ENCODE peak calls at places on chromosomes 13 and 19, in four cellular contexts. One of them, this sample, is unnamed.
A peak's percentile ranks its signal among the peaks of the same experiment; 100 is the strongest.

GRCh38 chr19:51477343-51477742 is 996 bp upstream of the CEACAM18 start:
- DNase-seq in testis: no peak
- DNase-seq in transverse colon: no peak
- DNase-seq in gastrocnemius medialis: no peak
- DNase-seq in this sample: no peak

GRCh38 chr13:100491164-100491847 is 97.3 kb downstream of the GGACT start:
- DNase-seq in gastrocnemius medialis: peak; percentile 46
- DNase-seq in testis: no peak
- DNase-seq in transverse colon: no peak
- DNase-seq in this sample: no peak

GRCh38 chr13:73230714-73231113 is 171.9 kb downstream of the KLF5 start:
- DNase-seq in testis: no peak
- DNase-seq in transverse colon: no peak
- DNase-seq in gastrocnemius medialis: no peak
- DNase-seq in this sample: no peak

GRCh38 chr13:89740994-89741678 is 1606.4 kb upstream of the MIR17HG start:
- DNase-seq in transverse colon: no peak
- DNase-seq in testis: no peak
- DNase-seq in gastrocnemius medialis: no peak
- DNase-seq in this sample: no peak

GRCh38 chr13:59706101-59706976 is 457.4 kb downstream of the DIAPH3 start:
- DNase-seq in transverse colon: no peak
- DNase-seq in gastrocnemius medialis: no peak
- DNase-seq in testis: no peak
- DNase-seq in this sample: no peak

GRCh38 chr13:41503386-41503785 is 46.0 kb downstream of the RGCC start:
- DNase-seq in testis: no peak
- DNase-seq in transverse colon: no peak
- DNase-seq in gastrocnemius medialis: no peak
- DNase-seq in this sample: no peak

GRCh38 chr19:53158119-53158656 is 665 bp downstream of the ZNF347 start:
- DNase-seq in transverse colon: peak; percentile 39
- DNase-seq in testis: peak; percentile 48
- DNase-seq in gastrocnemius medialis: peak; percentile 12
- DNase-seq in this sample: peak; percentile 53

GRCh38 chr13:114045113-114045735 is 71.3 kb upstream of the C13orf46 start:
- DNase-seq in testis: no peak
- DNase-seq in gastrocnemius medialis: no peak
- DNase-seq in transverse colon: no peak
- DNase-seq in this sample: no peak

GRCh38 chr13:28046981-28047380 is 53.4 kb downstream of the FLT3 start:
- DNase-seq in testis: no peak
- DNase-seq in transverse colon: no peak
- DNase-seq in gastrocnemius medialis: no peak
- DNase-seq in this sample: no peak

GRCh38 chr19:48500830-48501445 is 10.7 kb downstream of the LMTK3 start:
- DNase-seq in testis: no peak
- DNase-seq in transverse colon: no peak
- DNase-seq in gastrocnemius medialis: no peak
- DNase-seq in this sample: no peak

GRCh38 chr19:10654610-10655456 is 687 bp downstream of the ILF3 start:
- DNase-seq in testis: peak; percentile 62
- DNase-seq in transverse colon: peak; percentile 52
- DNase-seq in gastrocnemius medialis: no peak
- DNase-seq in this sample: peak; percentile 43

GRCh38 chr19:4316940-4317339 is 12.5 kb downstream of the FSD1 start:
- DNase-seq in testis: no peak
- DNase-seq in gastrocnemius medialis: no peak
- DNase-seq in transverse colon: no peak
- DNase-seq in this sample: no peak

GRCh38 chr13:21445759-21446158 is 13.3 kb downstream of the ZDHHC20 start:
- DNase-seq in transverse colon: no peak
- DNase-seq in gastrocnemius medialis: no peak
- DNase-seq in testis: no peak
- DNase-seq in this sample: no peak

GRCh38 chr13:99656092-99656745 is 154.9 kb downstream of the TM9SF2 start:
- DNase-seq in testis: peak; percentile 92
- DNase-seq in transverse colon: peak; percentile 86
- DNase-seq in gastrocnemius medialis: peak; percentile 59
- DNase-seq in this sample: peak; percentile 84

GRCh38 chr13:101019126-101019525 is 344.5 kb upstream of the TMTC4 start:
- DNase-seq in transverse colon: no peak
- DNase-seq in testis: no peak
- DNase-seq in gastrocnemius medialis: no peak
- DNase-seq in this sample: no peak

GRCh38 chr19:14971474-14971873 is 8.2 kb downstream of the SLC1A6 start:
- DNase-seq in gastrocnemius medialis: no peak
- DNase-seq in testis: no peak
- DNase-seq in transverse colon: no peak
- DNase-seq in this sample: no peak

GRCh38 chr19:57438925-57439324 is 3.8 kb downstream of the ZNF749 start:
- DNase-seq in transverse colon: no peak
- DNase-seq in testis: no peak
- DNase-seq in gastrocnemius medialis: no peak
- DNase-seq in this sample: no peak

GRCh38 chr13:39655041-39655568 is 357 bp upstream of the COG6 start:
- DNase-seq in transverse colon: no peak
- DNase-seq in gastrocnemius medialis: no peak
- DNase-seq in testis: peak; percentile 50
- DNase-seq in this sample: no peak

GRCh38 chr13:41053384-41053826 is 7.9 kb upstream of the WBP4 start:
- DNase-seq in testis: no peak
- DNase-seq in gastrocnemius medialis: peak; percentile 52
- DNase-seq in transverse colon: no peak
- DNase-seq in this sample: no peak

GRCh38 chr13:47114030-47114429 is 217.2 kb upstream of the HTR2A start:
- DNase-seq in gastrocnemius medialis: no peak
- DNase-seq in testis: no peak
- DNase-seq in transverse colon: no peak
- DNase-seq in this sample: no peak

DNA sequence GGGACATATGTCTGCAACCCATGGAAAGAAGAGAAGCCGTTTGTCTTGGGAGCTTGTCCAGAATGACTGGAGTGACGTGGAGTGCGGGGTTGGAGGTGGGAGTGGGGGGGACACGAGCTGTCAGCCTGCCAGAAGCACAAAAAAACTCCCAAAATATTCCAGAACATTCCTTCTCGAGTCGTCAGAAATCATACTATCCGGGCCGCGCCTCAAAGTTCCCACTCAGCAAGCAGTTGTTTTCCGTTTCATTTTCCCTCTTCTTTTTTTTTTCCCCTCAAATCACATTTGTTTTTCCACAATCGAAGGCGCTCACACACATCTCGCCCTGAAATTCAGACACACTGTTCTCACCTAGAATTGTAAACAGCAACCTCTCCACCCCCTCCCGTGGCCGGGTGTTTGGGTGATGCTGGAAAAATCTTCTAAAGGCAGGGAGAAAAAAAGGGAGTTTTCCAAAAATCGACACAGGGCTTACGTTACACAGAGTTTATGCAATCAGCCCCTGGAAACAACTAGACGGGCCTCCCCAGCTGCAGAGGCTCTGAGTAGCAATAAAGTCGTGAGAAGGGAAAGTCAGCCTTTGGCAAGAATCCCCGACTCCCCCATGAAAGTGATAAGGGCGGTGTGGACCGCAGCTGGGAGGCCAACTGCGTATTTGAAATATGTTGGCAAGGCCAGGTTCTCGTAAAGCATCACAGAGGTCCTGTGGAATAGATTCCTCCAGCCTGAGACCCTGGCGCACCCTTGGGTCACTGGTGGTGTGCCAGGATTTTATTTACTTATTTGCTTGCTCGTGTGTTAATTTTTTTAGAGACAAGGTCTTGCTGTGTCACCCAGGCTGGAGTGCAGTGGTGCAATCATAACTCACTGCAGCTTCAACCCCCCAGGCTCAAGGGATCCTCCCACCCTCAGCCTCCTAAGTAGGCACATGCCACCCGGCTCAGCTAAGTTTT is 31.2 kb upstream of the KLF2 start:
- DNase-seq in testis: peak; percentile 92
- DNase-seq in transverse colon: peak; percentile 66
- DNase-seq in gastrocnemius medialis: peak; percentile 75
- DNase-seq in this sample: peak; percentile 54
- H3K27ac ChIP-seq in testis: peak overlapping the region; percentile 93
- H3K27ac ChIP-seq in transverse colon: peak overlapping the region; percentile 90
- H3K27ac ChIP-seq in gastrocnemius medialis: peak overlapping the region; percentile 78
- H3K27ac ChIP-seq in this sample: peak overlapping the region; percentile 81

GRCh38 chr13:103430368-103430767 is 364.2 kb upstream of the SLC10A2 start:
- DNase-seq in gastrocnemius medialis: no peak
- DNase-seq in testis: no peak
- DNase-seq in transverse colon: no peak
- DNase-seq in this sample: no peak
- TF ChIP-seq POLR2A in gastrocnemius medialis: no peak
- TF ChIP-seq POLR2A in testis: no peak
- TF ChIP-seq POLR2A in transverse colon: no peak
- TF ChIP-seq POLR2A in this sample: no peak

GRCh38 chr19:41354343-41354974 is 737 bp upstream of the TGFB1 start:
- DNase-seq in transverse colon: no peak
- DNase-seq in testis: no peak
- DNase-seq in gastrocnemius medialis: no peak
- DNase-seq in this sample: no peak
- TF ChIP-seq CTCF in transverse colon: peak; percentile 18
- TF ChIP-seq CTCF in testis: no peak
- TF ChIP-seq CTCF in gastrocnemius medialis: no peak
- TF ChIP-seq CTCF in this sample: no peak

GRCh38 chr13:110197041-110197440 is 109.9 kb downstream of the COL4A1 start:
- DNase-seq in gastrocnemius medialis: no peak
- DNase-seq in transverse colon: no peak
- DNase-seq in testis: no peak
- DNase-seq in this sample: no peak

GRCh38 chr13:110197471-110197870 is 109.5 kb downstream of the COL4A1 start:
- DNase-seq in transverse colon: no peak
- DNase-seq in gastrocnemius medialis: no peak
- DNase-seq in testis: no peak
- DNase-seq in this sample: no peak

GRCh38 chr13:110193491-110193890 is 113.5 kb downstream of the COL4A1 start:
- DNase-seq in gastrocnemius medialis: no peak
- DNase-seq in transverse colon: no peak
- DNase-seq in testis: no peak
- DNase-seq in this sample: no peak

GRCh38 chr13:110194456-110194855 is 112.5 kb downstream of the COL4A1 start:
- DNase-seq in gastrocnemius medialis: no peak
- DNase-seq in testis: no peak
- DNase-seq in transverse colon: no peak
- DNase-seq in this sample: no peak

GRCh38 chr13:110195547-110196485 is 111.1 kb downstream of the COL4A1 start:
- DNase-seq in transverse colon: no peak
- DNase-seq in gastrocnemius medialis: no peak
- DNase-seq in testis: no peak
- DNase-seq in this sample: no peak
- H3K27ac ChIP-seq in transverse colon: no peak overlapping the region
- H3K27ac ChIP-seq in gastrocnemius medialis: no peak overlapping the region
- H3K27ac ChIP-seq in testis: no peak overlapping the region
- H3K27ac ChIP-seq in this sample: no peak overlapping the region

GRCh38 chr19:55482967-55483671 is 1.9 kb upstream of the NAT14 start:
- DNase-seq in transverse colon: no peak
- DNase-seq in testis: no peak
- DNase-seq in gastrocnemius medialis: no peak
- DNase-seq in this sample: no peak

GRCh38 chr19:55484571-55485438 is at the start of gene NAT14:
- DNase-seq in testis: peak; percentile 69
- DNase-seq in transverse colon: peak; percentile 53
- DNase-seq in gastrocnemius medialis: no peak
- DNase-seq in this sample: peak; percentile 63

GRCh38 chr19:55482128-55482961 is 2.6 kb upstream of the NAT14 start:
- DNase-seq in gastrocnemius medialis: no peak
- DNase-seq in transverse colon: no peak
- DNase-seq in testis: no peak
- DNase-seq in this sample: no peak

GRCh38 chr19:55485439-55486011 is 537 bp downstream of the NAT14 start:
- DNase-seq in gastrocnemius medialis: no peak
- DNase-seq in testis: no peak
- DNase-seq in transverse colon: no peak
- DNase-seq in this sample: no peak

GRCh38 chr19:55483681-55484361 is 1.2 kb upstream of the NAT14 start:
- DNase-seq in transverse colon: no peak
- DNase-seq in gastrocnemius medialis: no peak
- DNase-seq in testis: no peak
- DNase-seq in this sample: no peak
- TF ChIP-seq POLR2A in transverse colon: no peak
- TF ChIP-seq POLR2A in gastrocnemius medialis: no peak
- TF ChIP-seq POLR2A in testis: no peak
- TF ChIP-seq POLR2A in this sample: no peak